ENCODE peak calls at places on chromosomes 13 and 19, in four cellular contexts. X, R, P and H are unnamed samples. For H3K9me3, H3K4me1 and H3K27me3, the result is how much of the 10 kb centered on the place peaks cover.

GRCh38 chr13:96090240-96091101 is 564 bp downstream of the HS6ST3 start:
- DNase-seq in X (no peak), R (no peak), P (peak), H (no peak)

GRCh38 chr19:44988896-44989563 is 12.2 kb upstream of the RELB start:
- DNase-seq in X (peak), R (peak), P (peak), H (peak)

GRCh38 chr19:47839913-47840312 is 18.2 kb downstream of the CRX start:
- DNase-seq in X (no peak), R (no peak), P (no peak), H (no peak)

GRCh38 chr13:34578471-34578870 is 363.6 kb upstream of the NBEA start:
- DNase-seq in X (no peak), R (no peak), P (no peak), H (no peak)

GRCh38 chr19:46201413-46202310 is 27.9 kb upstream of the IGFL1 start:
- DNase-seq in X (peak), R (no peak), P (no peak), H (no peak)

GRCh38 chr13:105616313-105617075 is 919.0 kb downstream of the EFNB2 start:
- DNase-seq in X (no peak), R (no peak), P (no peak), H (no peak)

GRCh38 chr19:42122691-42123607 is 9.3 kb downstream of the POU2F2 start:
- DNase-seq in X (no peak), R (no peak), P (no peak), H (no peak)

GRCh38 chr13:92097337-92097903 is 699.0 kb downstream of the GPC5 start:
- DNase-seq in X (no peak), R (no peak), P (no peak), H (no peak)

GRCh38 chr13:87107626-87108025 is 563.5 kb upstream of the SLITRK5 start:
- DNase-seq in X (no peak), R (no peak), P (no peak), H (no peak)

GRCh38 chr19:41998246-41999020 is 4.4 kb upstream of the ATP1A3 start:
- DNase-seq in X (no peak), R (no peak), P (peak), H (peak)

GRCh38 chr13:55013051-55013450 is 1984.4 kb downstream of the OLFM4 start:
- DNase-seq in X (no peak), R (no peak), P (no peak), H (no peak)

GRCh38 chr19:58052256-58052655 is 6.8 kb upstream of the ZNF135 start:
- DNase-seq in X (no peak), R (no peak), P (no peak), H (no peak)

GRCh38 chr19:49823472-49823871 is 5.4 kb downstream of the MED25 start:
- DNase-seq in X (no peak), R (no peak), P (no peak), H (no peak)

GRCh38 chr19:50266896-50267295 is 62.3 kb downstream of the KCNC3 start:
- DNase-seq in X (no peak), R (no peak), P (no peak), H (peak)

GRCh38 chr19:45402469-45403070 is 2.3 kb downstream of the PPP1R13L start:
- DNase-seq in X (no peak), R (no peak), P (peak), H (no peak)

GRCh38 chr13:37460211-37460610 is 138.4 kb downstream of the POSTN start:
- DNase-seq in X (no peak), R (no peak), P (no peak), H (no peak)

GRCh38 chr13:35881360-35881759 is 249.8 kb downstream of the DCLK1 start:
- DNase-seq in X (no peak), R (no peak), P (no peak), H (no peak)

GRCh38 chr13:70732611-70733010 is 624.4 kb upstream of the KLHL1 start:
- DNase-seq in X (no peak), R (no peak), P (no peak), H (no peak)

GRCh38 chr13:52848455-52849190 is at the start of gene PCDH8:
- DNase-seq in X (no peak), R (no peak), P (no peak), H (no peak)

GRCh38 chr19:5534787-5535586 is 32.8 kb downstream of the TINCR start:
- DNase-seq in X (no peak), R (no peak), P (no peak), H (no peak)

GRCh38 chr13:107817652-107818287 is 397.6 kb downstream of the LIG4 start:
- DNase-seq in X (no peak), R (no peak), P (no peak), H (no peak)

GRCh38 chr13:90184355-90184754 is 1163.1 kb upstream of the MIR17HG start:
- DNase-seq in X (no peak), R (no peak), P (no peak), H (no peak)

GRCh38 chr13:23674795-23675640 is 104.8 kb downstream of the TNFRSF19 start:
- DNase-seq in X (no peak), R (no peak), P (no peak), H (no peak)

GRCh38 chr13:97257800-97258799 is 36.0 kb downstream of the MBNL2 start:
- DNase-seq in X (peak), R (no peak), P (peak), H (no peak)

GRCh38 chr19:46224773-46225172 is 4.8 kb upstream of the IGFL1 start:
- DNase-seq in X (no peak), R (no peak), P (no peak), H (no peak)

GRCh38 chr13:76868451-76868850 is 17.8 kb downstream of the KCTD12 start:
- DNase-seq in X (no peak), R (no peak), P (no peak), H (no peak)

GRCh38 chr19:40284251-40284500 is 969 bp downstream of the AKT2 start:
- DNase-seq in X (no peak), R (no peak), P (no peak), H (no peak)

GRCh38 chr13:30504081-30504480 is 38.3 kb upstream of the HMGB1 start:
- DNase-seq in X (no peak), R (no peak), P (no peak), H (no peak)

GRCh38 chr13:110912651-110913051 is 2.2 kb downstream of the ANKRD10 start:
- DNase-seq in X (peak), R (no peak), P (no peak), H (no peak)

GRCh38 chr19:10290876-10291553 is 1.3 kb downstream of the ICAM5 start:
- DNase-seq in X (peak), R (no peak), P (peak), H (peak)

GRCh38 chr13:34114581-34114980 is 296.6 kb downstream of the RFC3 start:
- DNase-seq in X (no peak), R (no peak), P (no peak), H (no peak)

GRCh38 chr13:112826565-112826964 is 136.7 kb downstream of the ATP11A start:
- DNase-seq in X (no peak), R (no peak), P (no peak), H (no peak)

DNA sequence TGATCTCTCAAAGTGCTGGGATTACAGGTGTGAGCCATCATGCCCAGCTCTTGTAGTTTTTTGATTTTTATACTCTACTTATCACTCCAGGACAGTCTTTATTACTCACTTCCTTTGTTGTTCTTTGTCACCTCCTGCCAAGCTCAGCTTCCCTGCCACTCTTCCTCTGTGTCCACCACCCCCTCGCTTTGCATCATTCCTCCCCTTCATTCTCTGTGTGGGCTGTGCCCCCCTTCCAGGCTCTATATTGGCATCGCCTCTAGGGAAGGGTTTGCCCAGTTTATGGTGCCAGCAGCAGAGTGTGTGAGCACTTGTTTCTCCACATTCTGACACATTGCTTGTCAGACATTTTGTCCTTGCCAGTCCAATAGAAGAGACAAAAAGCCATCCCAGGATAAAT is 15.1 kb downstream of the ZNF302 start:
- DNase-seq in X (no peak), R (no peak), P (no peak), H (no peak)
- H3K9me3 ChIP-seq in X (under half), R (under half), P (under half), H (under half)

GRCh38 chr19:2041436-2041685 is 9.7 kb downstream of the MKNK2 start:
- DNase-seq in X (peak), R (no peak), P (no peak), H (no peak)

GRCh38 chr19:2041686-2042484 is 9.2 kb downstream of the MKNK2 start:
- DNase-seq in X (peak), R (peak), P (peak), H (peak)

GRCh38 chr19:2043269-2043641 is 7.8 kb downstream of the MKNK2 start:
- DNase-seq in X (peak), R (no peak), P (no peak), H (no peak)

GRCh38 chr19:2043864-2044708 is 7.0 kb downstream of the MKNK2 start:
- DNase-seq in X (peak), R (no peak), P (no peak), H (peak)

DNA sequence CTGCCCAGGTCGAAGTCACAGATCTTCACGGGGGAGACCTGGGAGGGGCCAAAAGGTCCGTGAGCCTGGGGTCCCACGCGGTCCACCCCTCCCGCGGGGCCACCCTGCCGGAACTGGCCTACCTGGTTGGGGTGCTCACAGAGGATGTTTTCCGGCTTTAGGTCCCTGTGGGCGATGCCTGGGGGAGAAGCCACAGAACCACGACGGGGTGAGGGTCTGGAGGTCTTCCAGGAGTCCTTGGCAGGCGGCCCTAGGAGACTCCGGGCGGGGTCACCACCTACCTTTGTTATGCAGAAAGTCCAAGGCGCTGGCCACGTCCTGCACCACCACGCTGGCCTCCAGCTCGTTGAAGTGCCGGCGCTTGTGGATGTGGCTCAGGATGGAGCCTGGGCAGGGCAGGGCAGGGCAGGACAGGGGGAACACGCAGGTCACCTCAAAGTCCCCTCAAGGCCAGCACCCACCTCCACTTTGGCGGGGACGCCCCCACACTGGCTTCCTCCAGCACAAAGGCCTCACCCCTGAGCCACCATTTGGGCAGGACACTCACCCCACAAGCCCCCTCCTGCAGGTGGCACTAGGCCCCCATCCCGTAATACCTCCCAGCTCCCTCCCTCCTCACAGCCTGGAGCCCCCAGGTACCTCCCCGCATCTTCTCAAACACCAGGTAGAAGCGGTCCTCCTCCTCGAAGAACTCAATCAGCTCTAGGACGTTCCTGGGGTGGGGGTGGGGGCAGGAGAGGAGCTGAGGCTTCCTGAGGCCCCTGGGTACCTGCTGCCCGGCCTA is 8.4 kb downstream of the MKNK2 start:
- DNase-seq in X (peak), R (no peak), P (peak), H (peak)
- H3K4me1 ChIP-seq in X (half or more), R (half or more), P (half or more), H (half or more)

DNA sequence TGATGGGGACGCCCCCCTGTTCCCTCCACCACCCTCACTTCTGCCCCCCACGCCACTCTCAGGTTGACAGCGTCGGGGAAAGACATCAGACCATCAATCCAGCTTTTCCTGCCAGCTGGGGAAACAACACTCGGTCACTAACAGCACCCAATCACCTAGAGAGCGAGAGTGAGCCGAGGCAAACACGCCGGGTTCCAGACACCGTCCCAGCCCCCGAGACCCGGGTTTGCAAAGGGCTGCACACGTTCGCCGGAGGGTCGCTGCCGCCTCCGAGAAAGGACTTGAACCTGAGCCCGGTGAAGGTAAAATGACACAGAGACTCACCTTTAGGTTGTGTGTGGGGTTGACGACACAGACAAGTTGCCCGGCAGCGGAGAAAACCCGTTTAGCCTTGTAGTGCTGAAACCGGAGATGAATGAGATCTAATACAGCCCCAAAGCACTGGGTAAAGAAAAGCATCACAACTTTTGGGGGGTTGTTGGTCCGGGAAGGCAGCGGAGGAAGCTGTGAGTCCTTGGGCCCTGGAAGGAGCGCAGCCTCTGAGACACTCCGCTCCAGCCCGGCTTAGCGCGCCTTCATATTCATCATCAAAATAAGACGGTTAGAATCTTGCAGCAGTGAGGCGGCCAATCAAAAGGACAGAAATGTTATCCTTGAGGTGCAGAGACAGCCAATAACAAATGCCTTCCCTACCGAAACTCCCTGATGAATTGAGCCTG is at the start of gene SIAH3:
- DNase-seq in X (no peak), R (peak), P (no peak), H (no peak)
- H3K27me3 ChIP-seq in X (under half), R (under half), P (half or more), H (under half)

GRCh38 chr19:12521996-12522395 is 29.3 kb downstream of the ZNF564 start:
- DNase-seq in X (no peak), R (no peak), P (no peak), H (no peak)

GRCh38 chr19:12527034-12527836 is 24.0 kb downstream of the ZNF564 start:
- DNase-seq in X (no peak), R (no peak), P (no peak), H (peak)

DNA sequence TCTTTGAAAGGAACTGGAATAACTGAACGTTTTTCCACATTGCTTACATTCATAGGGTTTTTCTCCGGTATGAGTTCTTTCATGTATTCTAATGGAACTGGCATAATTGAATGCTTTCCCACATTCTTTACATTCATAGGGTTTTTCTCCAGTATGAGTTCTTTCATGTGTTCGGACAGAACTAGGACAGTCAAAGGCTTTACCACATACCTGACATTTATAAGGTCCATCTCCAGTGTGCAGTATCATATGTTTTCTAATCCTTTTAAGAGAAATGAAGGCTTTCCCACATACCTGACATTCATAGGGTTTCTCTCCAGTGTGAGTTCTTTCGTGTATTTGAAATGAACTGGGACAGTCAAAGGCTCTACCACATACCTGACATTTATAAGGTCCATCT is 24.7 kb downstream of the ZNF564 start:
- DNase-seq in X (no peak), R (no peak), P (no peak), H (no peak)
- H3K9me3 ChIP-seq in X (half or more), R (under half), P (half or more), H (half or more)

GRCh38 chr19:1266818-1267440 is 2.2 kb upstream of the CIRBP start:
- DNase-seq in X (peak), R (peak), P (peak), H (peak)

GRCh38 chr19:1269478-1270167 is 491 bp downstream of the CIRBP start:
- DNase-seq in X (peak), R (peak), P (peak), H (peak)

GRCh38 chr19:1267441-1268391 is 1.4 kb upstream of the CIRBP start:
- DNase-seq in X (peak), R (no peak), P (no peak), H (no peak)

GRCh38 chr19:1269065-1269477 is at the start of gene CIRBP:
- DNase-seq in X (peak), R (peak), P (peak), H (peak)

DNA sequence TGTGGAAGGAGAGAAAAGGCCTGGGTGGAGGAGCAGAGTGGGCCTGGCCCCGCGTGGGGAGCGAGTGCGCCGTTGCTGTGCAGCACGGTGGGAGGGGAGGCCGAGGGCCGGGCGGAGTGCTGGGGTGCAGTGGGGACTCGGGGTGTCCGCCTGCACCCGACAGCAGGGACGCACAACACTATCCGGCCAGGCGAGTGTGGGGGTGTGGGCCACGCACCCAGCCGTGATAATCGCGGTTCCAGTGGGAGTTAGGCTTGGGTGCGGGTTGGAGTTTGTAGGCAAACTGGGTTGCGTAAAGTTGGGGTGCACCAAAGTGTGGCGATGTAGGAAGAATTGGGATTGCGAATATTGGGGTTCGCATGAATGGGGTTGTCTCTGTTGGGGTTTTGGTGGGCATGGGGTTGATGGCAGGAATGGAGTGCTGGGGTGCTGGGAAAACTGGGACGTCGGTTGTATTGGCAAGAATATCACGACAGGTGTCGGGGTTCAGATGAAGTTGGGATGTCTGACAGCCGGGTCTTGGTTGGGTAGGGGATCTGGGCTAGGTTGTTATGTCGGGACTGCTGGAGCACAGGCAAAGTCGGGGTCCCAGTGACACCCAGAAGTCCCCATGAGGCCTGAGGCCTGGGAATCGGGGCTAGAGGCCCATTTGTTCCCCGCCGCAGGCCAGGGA is 604 bp upstream of the CIRBP start:
- DNase-seq in X (no peak), R (no peak), P (peak), H (no peak)
- H3K4me1 ChIP-seq in X (half or more), R (half or more), P (half or more), H (half or more)